ENCODE peak calls at places on chromosomes 1 and 21, in six cellular contexts. One of them, this sample, is unnamed.
A peak's percentile ranks its signal among the peaks of the same experiment; 100 is the strongest.

GRCh38 chr1:178540646-178541045 is 27.7 kb downstream of the TEX35 start:
- DNase-seq in ovary: no peak
- DNase-seq in fibroblast of lung: peak; percentile 66
- DNase-seq in left ventricle myocardium inferior: no peak
- DNase-seq in HL-60: no peak
- DNase-seq in thoracic aorta: no peak
- DNase-seq in this sample: no peak

GRCh38 chr1:204454476-204454875 is 40.1 kb downstream of the PIK3C2B start:
- DNase-seq in thoracic aorta: no peak
- DNase-seq in left ventricle myocardium inferior: no peak
- DNase-seq in HL-60: no peak
- DNase-seq in fibroblast of lung: no peak
- DNase-seq in ovary: no peak
- DNase-seq in this sample: no peak

GRCh38 chr21:46552274-46552673 is 52.6 kb downstream of the S100B start:
- DNase-seq in thoracic aorta: no peak
- DNase-seq in fibroblast of lung: no peak
- DNase-seq in HL-60: peak; percentile 81
- DNase-seq in ovary: no peak
- DNase-seq in left ventricle myocardium inferior: no peak
- DNase-seq in this sample: no peak

GRCh38 chr1:203100163-203100867 is 14.5 kb upstream of the MYOG start:
- DNase-seq in ovary: no peak
- DNase-seq in HL-60: no peak
- DNase-seq in fibroblast of lung: no peak
- DNase-seq in thoracic aorta: no peak
- DNase-seq in left ventricle myocardium inferior: no peak
- DNase-seq in this sample: no peak

GRCh38 chr1:146031476-146031875 is 9.9 kb upstream of the HJV start:
- DNase-seq in thoracic aorta: no peak
- DNase-seq in left ventricle myocardium inferior: no peak
- DNase-seq in fibroblast of lung: no peak
- DNase-seq in HL-60: no peak
- DNase-seq in ovary: no peak
- DNase-seq in this sample: no peak

GRCh38 chr1:236253918-236254637 is 27.7 kb downstream of the ERO1B start:
- DNase-seq in left ventricle myocardium inferior: no peak
- DNase-seq in fibroblast of lung: no peak
- DNase-seq in HL-60: no peak
- DNase-seq in ovary: no peak
- DNase-seq in thoracic aorta: no peak
- DNase-seq in this sample: no peak

GRCh38 chr1:21956720-21957552 is 19.8 kb upstream of the HSPG2 start:
- DNase-seq in ovary: no peak
- DNase-seq in fibroblast of lung: peak; percentile 58
- DNase-seq in left ventricle myocardium inferior: peak; percentile 69
- DNase-seq in HL-60: no peak
- DNase-seq in thoracic aorta: peak; percentile 47
- DNase-seq in this sample: no peak

GRCh38 chr1:216688127-216688657 is 35.0 kb downstream of the ESRRG start:
- DNase-seq in thoracic aorta: no peak
- DNase-seq in ovary: no peak
- DNase-seq in left ventricle myocardium inferior: no peak
- DNase-seq in fibroblast of lung: no peak
- DNase-seq in HL-60: no peak
- DNase-seq in this sample: no peak

DNA sequence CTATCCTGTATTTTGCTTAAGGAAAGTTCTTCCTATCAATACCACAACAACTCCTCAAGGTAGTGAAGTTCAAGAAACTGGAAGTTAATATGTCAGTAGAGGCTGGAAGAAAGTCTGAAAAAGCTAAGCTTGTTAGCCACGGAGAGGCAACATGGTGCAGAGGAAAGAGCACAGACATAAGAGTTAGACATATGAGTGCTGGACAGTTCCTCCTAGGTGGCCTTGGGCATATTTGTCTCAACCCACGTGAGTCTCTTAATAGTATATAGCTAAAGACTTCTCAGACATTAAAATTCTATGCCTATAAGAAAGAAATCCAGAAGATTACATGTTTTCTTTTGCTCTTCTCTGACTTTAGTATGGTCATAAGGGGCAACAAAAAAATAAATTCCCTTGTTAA is 22.8 kb upstream of the RRP15 start:
- DNase-seq in ovary: no peak
- DNase-seq in left ventricle myocardium inferior: no peak
- DNase-seq in HL-60: no peak
- DNase-seq in thoracic aorta: no peak
- DNase-seq in fibroblast of lung: no peak
- DNase-seq in this sample: no peak
- H3K4me3 ChIP-seq in ovary: no peak overlapping the region
- H3K4me3 ChIP-seq in left ventricle myocardium inferior: no peak overlapping the region
- H3K4me3 ChIP-seq in HL-60: no peak overlapping the region
- H3K4me3 ChIP-seq in thoracic aorta: no peak overlapping the region
- H3K4me3 ChIP-seq in fibroblast of lung: no peak overlapping the region
- H3K4me3 ChIP-seq in this sample: no peak overlapping the region

GRCh38 chr1:218546314-218546713 is 201.2 kb downstream of the TGFB2 start:
- DNase-seq in thoracic aorta: no peak
- DNase-seq in HL-60: no peak
- DNase-seq in ovary: no peak
- DNase-seq in left ventricle myocardium inferior: no peak
- DNase-seq in fibroblast of lung: no peak
- DNase-seq in this sample: no peak
- TF ChIP-seq CTCF in thoracic aorta: no peak
- TF ChIP-seq CTCF in HL-60: no peak
- TF ChIP-seq CTCF in ovary: no peak
- TF ChIP-seq CTCF in left ventricle myocardium inferior: no peak
- TF ChIP-seq CTCF in fibroblast of lung: no peak
- TF ChIP-seq CTCF in this sample: no peak

DNA sequence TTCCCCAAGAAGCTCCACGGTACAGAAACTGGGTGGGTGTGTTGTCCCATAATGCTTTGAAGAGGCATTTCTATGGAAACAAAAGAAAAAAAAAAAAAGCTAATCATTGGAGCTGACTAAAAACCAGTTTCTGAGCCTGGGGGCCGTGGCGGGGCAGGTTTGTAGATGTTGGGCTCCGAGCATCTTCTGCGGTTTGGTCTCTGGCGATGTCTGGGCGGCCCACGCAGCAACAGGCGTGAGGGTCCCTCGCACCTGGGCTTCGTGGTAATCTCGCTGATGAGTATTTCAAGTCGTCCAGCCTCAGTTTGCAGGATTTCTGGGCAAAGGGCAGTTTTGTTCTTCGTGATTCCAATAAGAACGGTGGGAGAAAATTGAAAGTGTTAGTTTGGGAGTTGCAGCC is 6.8 kb downstream of the TP73 start:
- DNase-seq in thoracic aorta: no peak
- DNase-seq in fibroblast of lung: no peak
- DNase-seq in ovary: no peak
- DNase-seq in HL-60: no peak
- DNase-seq in left ventricle myocardium inferior: peak; percentile 11
- DNase-seq in this sample: no peak
- H3K4me3 ChIP-seq in thoracic aorta: no peak overlapping the region
- H3K4me3 ChIP-seq in fibroblast of lung: no peak overlapping the region
- H3K4me3 ChIP-seq in ovary: no peak overlapping the region
- H3K4me3 ChIP-seq in HL-60: no peak overlapping the region
- H3K4me3 ChIP-seq in left ventricle myocardium inferior: no peak overlapping the region
- H3K4me3 ChIP-seq in this sample: no peak overlapping the region

GRCh38 chr1:59186656-59187055 is 110.2 kb upstream of the FGGY start:
- DNase-seq in left ventricle myocardium inferior: no peak
- DNase-seq in HL-60: no peak
- DNase-seq in fibroblast of lung: peak; percentile 39
- DNase-seq in ovary: no peak
- DNase-seq in thoracic aorta: no peak
- DNase-seq in this sample: no peak
- TF ChIP-seq CTCF in left ventricle myocardium inferior: no peak
- TF ChIP-seq CTCF in HL-60: no peak
- TF ChIP-seq CTCF in fibroblast of lung: no peak
- TF ChIP-seq CTCF in ovary: no peak
- TF ChIP-seq CTCF in thoracic aorta: no peak
- TF ChIP-seq CTCF in this sample: no peak

GRCh38 chr1:6034750-6035096 is 11.0 kb upstream of the KCNAB2 start:
- DNase-seq in thoracic aorta: no peak
- DNase-seq in left ventricle myocardium inferior: no peak
- DNase-seq in HL-60: no peak
- DNase-seq in fibroblast of lung: no peak
- DNase-seq in ovary: no peak
- DNase-seq in this sample: no peak
- H3K4me3 ChIP-seq in thoracic aorta: no peak overlapping the region
- H3K4me3 ChIP-seq in left ventricle myocardium inferior: no peak overlapping the region
- H3K4me3 ChIP-seq in HL-60: no peak overlapping the region
- H3K4me3 ChIP-seq in fibroblast of lung: no peak overlapping the region
- H3K4me3 ChIP-seq in ovary: no peak overlapping the region
- H3K4me3 ChIP-seq in this sample: no peak overlapping the region

GRCh38 chr1:47840338-47840737 is 156.8 kb downstream of the TRABD2B start:
- DNase-seq in fibroblast of lung: no peak
- DNase-seq in thoracic aorta: no peak
- DNase-seq in HL-60: no peak
- DNase-seq in ovary: no peak
- DNase-seq in left ventricle myocardium inferior: no peak
- DNase-seq in this sample: no peak
- TF ChIP-seq CTCF in fibroblast of lung: no peak
- TF ChIP-seq CTCF in thoracic aorta: no peak
- TF ChIP-seq CTCF in HL-60: no peak
- TF ChIP-seq CTCF in ovary: no peak
- TF ChIP-seq CTCF in left ventricle myocardium inferior: no peak
- TF ChIP-seq CTCF in this sample: no peak

GRCh38 chr1:180235502-180236239 is 5.6 kb downstream of the LHX4 start:
- DNase-seq in thoracic aorta: no peak
- DNase-seq in HL-60: no peak
- DNase-seq in ovary: no peak
- DNase-seq in left ventricle myocardium inferior: no peak
- DNase-seq in fibroblast of lung: no peak
- DNase-seq in this sample: no peak
- H3K4me3 ChIP-seq in thoracic aorta: peak overlapping the region; percentile 50
- H3K4me3 ChIP-seq in HL-60: no peak overlapping the region
- H3K4me3 ChIP-seq in ovary: no peak overlapping the region
- H3K4me3 ChIP-seq in left ventricle myocardium inferior: peak overlapping the region; percentile 48
- H3K4me3 ChIP-seq in fibroblast of lung: no peak overlapping the region
- H3K4me3 ChIP-seq in this sample: no peak overlapping the region